ENCODE peak calls at places on chromosomes 12 and 14, in five cellular contexts. X is MCF 10A; R is upper lobe of right lung; M is naive thymus-derived CD8-positive, alpha-beta T cell; A is coronary artery. O is an unnamed sample.

GRCh38 chr12:108798551-108799221 is 58.7 kb downstream of the SSH1 start:
- DNase-seq in R (no peak), M (no peak), X (peak; percentile 17), A (no peak), O (peak; percentile 12)

GRCh38 chr14:31564194-31564593 is 3.0 kb downstream of the NUBPL start:
- DNase-seq in A (no peak), X (no peak), R (no peak), M (no peak), O (no peak)

GRCh38 chr14:23227566-23227965 is 10.2 kb upstream of the RNF212B start:
- DNase-seq in A (no peak), M (no peak), X (no peak), R (no peak), O (no peak)

GRCh38 chr12:125861299-125862281 is 796.4 kb downstream of the AACS start:
- DNase-seq in R (peak; percentile 85), X (no peak), M (no peak), A (no peak), O (no peak)

GRCh38 chr12:127162902-127163301 is 1104.1 kb upstream of the TMEM132C start:
- DNase-seq in M (no peak), X (peak; percentile 57), R (no peak), A (no peak), O (no peak)

GRCh38 chr12:22287776-22288621 is 46.5 kb downstream of the ST8SIA1 start:
- DNase-seq in R (no peak), A (no peak), M (no peak), X (no peak), O (no peak)

GRCh38 chr12:126772171-126772864 is 1494.7 kb upstream of the TMEM132C start:
- DNase-seq in A (no peak), X (peak; percentile 81), R (no peak), M (no peak), O (no peak)

GRCh38 chr12:4809449-4810218 is 89.4 kb downstream of the GALNT8 start:
- DNase-seq in M (no peak), R (no peak), X (no peak), A (no peak), O (no peak)

GRCh38 chr12:121003650-121004049 is 12.6 kb downstream of the C12orf43 start:
- DNase-seq in R (no peak), M (no peak), A (no peak), X (no peak), O (no peak)

GRCh38 chr14:100307215-100308111 is 1.2 kb upstream of the SLC25A29 start:
- DNase-seq in M (no peak), R (peak; percentile 73), X (no peak), A (no peak), O (no peak)

GRCh38 chr14:23483216-23483854 is 13.8 kb downstream of the NGDN start:
- DNase-seq in A (no peak), X (peak; percentile 2), R (no peak), M (no peak), O (peak; percentile 38)

GRCh38 chr12:13864081-13864673 is 117.2 kb downstream of the GRIN2B start:
- DNase-seq in A (no peak), X (peak; percentile 73), R (peak; percentile 86), M (peak; percentile 28), O (no peak)

GRCh38 chr14:82720931-82721330 is 1187.3 kb upstream of the SEL1L start:
- DNase-seq in R (no peak), A (no peak), X (peak; percentile 21), M (no peak), O (no peak)

GRCh38 chr12:115963030-115963480 is 314.4 kb downstream of the MED13L start:
- DNase-seq in X (peak; percentile 41), M (no peak), A (no peak), R (no peak), O (no peak)

GRCh38 chr14:57389646-57390036 is 745 bp upstream of the NAA30 start:
- DNase-seq in M (no peak), R (no peak), A (no peak), X (peak; percentile 44), O (no peak)

GRCh38 chr12:41407240-41407799 is 219.2 kb downstream of the PDZRN4 start:
- DNase-seq in A (no peak), M (no peak), R (no peak), X (no peak), O (no peak)

GRCh38 chr12:52971701-52972329 is 22.9 kb downstream of the KRT18 start:
- DNase-seq in R (no peak), X (peak; percentile 88), A (no peak), M (no peak), O (no peak)

GRCh38 chr12:93317227-93317626 is 60.5 kb upstream of the NUDT4 start:
- DNase-seq in X (no peak), A (no peak), R (no peak), M (no peak), O (no peak)

O was measured in cerebellar nuclear complex.